ENCODE peak calls at places on chromosomes 1 and 21, in seven cellular contexts. One of them, this sample, is unnamed.
A peak's percentile ranks its signal among the peaks of the same experiment; 100 is the strongest.

GRCh38 chr1:227429447-227430359 is 111.4 kb upstream of the CDC42BPA start:
- DNase-seq in fibroblast of lung: peak; percentile 22
- DNase-seq in small intestine: no peak
- DNase-seq in fibroblast of mammary gland: peak; percentile 70
- DNase-seq in CD8-positive, alpha-beta memory T cell: no peak
- DNase-seq in CD8-positive, alpha-beta T cell: no peak
- DNase-seq in heart left ventricle: peak; percentile 49
- DNase-seq in this sample: no peak

GRCh38 chr1:244381887-244382565 is 69.7 kb downstream of the ADSS2 start:
- DNase-seq in fibroblast of lung: peak; percentile 80
- DNase-seq in small intestine: no peak
- DNase-seq in fibroblast of mammary gland: peak; percentile 76
- DNase-seq in CD8-positive, alpha-beta memory T cell: no peak
- DNase-seq in CD8-positive, alpha-beta T cell: no peak
- DNase-seq in heart left ventricle: no peak
- DNase-seq in this sample: no peak

GRCh38 chr1:45187735-45188134 is 18.7 kb downstream of the ZSWIM5 start:
- DNase-seq in fibroblast of lung: no peak
- DNase-seq in small intestine: no peak
- DNase-seq in fibroblast of mammary gland: peak; percentile 28
- DNase-seq in CD8-positive, alpha-beta memory T cell: no peak
- DNase-seq in CD8-positive, alpha-beta T cell: no peak
- DNase-seq in heart left ventricle: no peak
- DNase-seq in this sample: no peak

GRCh38 chr1:113662097-113662496 is 97.2 kb downstream of the PHTF1 start:
- DNase-seq in fibroblast of lung: no peak
- DNase-seq in small intestine: no peak
- DNase-seq in fibroblast of mammary gland: no peak
- DNase-seq in CD8-positive, alpha-beta memory T cell: no peak
- DNase-seq in CD8-positive, alpha-beta T cell: no peak
- DNase-seq in heart left ventricle: no peak
- DNase-seq in this sample: no peak

GRCh38 chr1:240031009-240031408 is 60.7 kb upstream of the FMN2 start:
- DNase-seq in fibroblast of lung: peak; percentile 87
- DNase-seq in small intestine: no peak
- DNase-seq in fibroblast of mammary gland: peak; percentile 95
- DNase-seq in CD8-positive, alpha-beta memory T cell: no peak
- DNase-seq in CD8-positive, alpha-beta T cell: no peak
- DNase-seq in heart left ventricle: no peak
- DNase-seq in this sample: no peak

GRCh38 chr1:52633291-52633754 is 355 bp downstream of the SHISAL2A start:
- DNase-seq in fibroblast of lung: no peak
- DNase-seq in small intestine: no peak
- DNase-seq in fibroblast of mammary gland: no peak
- DNase-seq in CD8-positive, alpha-beta memory T cell: peak; percentile 29
- DNase-seq in CD8-positive, alpha-beta T cell: peak; percentile 73
- DNase-seq in heart left ventricle: no peak
- DNase-seq in this sample: no peak

GRCh38 chr1:93842750-93843500 is 36.1 kb downstream of the DNTTIP2 start:
- DNase-seq in fibroblast of lung: no peak
- DNase-seq in small intestine: no peak
- DNase-seq in fibroblast of mammary gland: peak; percentile 69
- DNase-seq in CD8-positive, alpha-beta memory T cell: no peak
- DNase-seq in CD8-positive, alpha-beta T cell: no peak
- DNase-seq in heart left ventricle: no peak
- DNase-seq in this sample: no peak

GRCh38 chr21:27681841-27682240 is 715.0 kb upstream of the ADAMTS5 start:
- DNase-seq in fibroblast of lung: peak; percentile 58
- DNase-seq in small intestine: no peak
- DNase-seq in fibroblast of mammary gland: peak; percentile 18
- DNase-seq in CD8-positive, alpha-beta memory T cell: no peak
- DNase-seq in CD8-positive, alpha-beta T cell: no peak
- DNase-seq in heart left ventricle: no peak
- DNase-seq in this sample: no peak

GRCh38 chr1:57860333-57860732 is 436.5 kb upstream of the DAB1 start:
- DNase-seq in fibroblast of lung: no peak
- DNase-seq in small intestine: no peak
- DNase-seq in fibroblast of mammary gland: no peak
- DNase-seq in CD8-positive, alpha-beta memory T cell: no peak
- DNase-seq in CD8-positive, alpha-beta T cell: no peak
- DNase-seq in heart left ventricle: no peak
- DNase-seq in this sample: no peak

GRCh38 chr1:32920833-32921232 is 19.6 kb upstream of the TMEM54 start:
- DNase-seq in fibroblast of lung: no peak
- DNase-seq in small intestine: no peak
- DNase-seq in fibroblast of mammary gland: peak; percentile 40
- DNase-seq in CD8-positive, alpha-beta memory T cell: no peak
- DNase-seq in CD8-positive, alpha-beta T cell: no peak
- DNase-seq in heart left ventricle: peak; percentile 79
- DNase-seq in this sample: no peak

GRCh38 chr1:210739627-210740026 is 394.3 kb downstream of the KCNH1 start:
- DNase-seq in fibroblast of lung: no peak
- DNase-seq in small intestine: no peak
- DNase-seq in fibroblast of mammary gland: no peak
- DNase-seq in CD8-positive, alpha-beta memory T cell: no peak
- DNase-seq in CD8-positive, alpha-beta T cell: no peak
- DNase-seq in heart left ventricle: no peak
- DNase-seq in this sample: no peak

GRCh38 chr1:40532844-40533424 is 1.5 kb downstream of the ZNF684 start:
- DNase-seq in fibroblast of lung: peak; percentile 63
- DNase-seq in small intestine: peak; percentile 54
- DNase-seq in fibroblast of mammary gland: peak; percentile 58
- DNase-seq in CD8-positive, alpha-beta memory T cell: no peak
- DNase-seq in CD8-positive, alpha-beta T cell: no peak
- DNase-seq in heart left ventricle: no peak
- DNase-seq in this sample: peak; percentile 57

GRCh38 chr1:167450843-167451242 is 67.5 kb downstream of the CD247 start:
- DNase-seq in fibroblast of lung: no peak
- DNase-seq in small intestine: no peak
- DNase-seq in fibroblast of mammary gland: no peak
- DNase-seq in CD8-positive, alpha-beta memory T cell: no peak
- DNase-seq in CD8-positive, alpha-beta T cell: no peak
- DNase-seq in heart left ventricle: no peak
- DNase-seq in this sample: no peak

GRCh38 chr1:55868026-55868425 is 652.9 kb upstream of the USP24 start:
- DNase-seq in fibroblast of lung: peak; percentile 44
- DNase-seq in small intestine: no peak
- DNase-seq in fibroblast of mammary gland: peak; percentile 60
- DNase-seq in CD8-positive, alpha-beta memory T cell: no peak
- DNase-seq in CD8-positive, alpha-beta T cell: no peak
- DNase-seq in heart left ventricle: no peak
- DNase-seq in this sample: no peak

GRCh38 chr21:26147535-26147934 is 23.0 kb downstream of the APP start:
- DNase-seq in fibroblast of lung: no peak
- DNase-seq in small intestine: no peak
- DNase-seq in fibroblast of mammary gland: no peak
- DNase-seq in CD8-positive, alpha-beta memory T cell: no peak
- DNase-seq in CD8-positive, alpha-beta T cell: no peak
- DNase-seq in heart left ventricle: no peak
- DNase-seq in this sample: no peak

GRCh38 chr1:226549094-226549936 is 751 bp downstream of the STUM start:
- DNase-seq in fibroblast of lung: no peak
- DNase-seq in small intestine: no peak
- DNase-seq in fibroblast of mammary gland: no peak
- DNase-seq in CD8-positive, alpha-beta memory T cell: no peak
- DNase-seq in CD8-positive, alpha-beta T cell: peak; percentile 54
- DNase-seq in heart left ventricle: no peak
- DNase-seq in this sample: no peak

GRCh38 chr1:119007672-119008482 is 19.7 kb upstream of the TBX15 start:
- DNase-seq in fibroblast of lung: no peak
- DNase-seq in small intestine: no peak
- DNase-seq in fibroblast of mammary gland: no peak
- DNase-seq in CD8-positive, alpha-beta memory T cell: no peak
- DNase-seq in CD8-positive, alpha-beta T cell: no peak
- DNase-seq in heart left ventricle: no peak
- DNase-seq in this sample: no peak
- H3K4me3 ChIP-seq in fibroblast of lung: peak overlapping the region; percentile 46
- H3K4me3 ChIP-seq in small intestine: no peak overlapping the region
- H3K4me3 ChIP-seq in fibroblast of mammary gland: peak overlapping the region; percentile 25
- H3K4me3 ChIP-seq in CD8-positive, alpha-beta memory T cell: no peak overlapping the region
- H3K4me3 ChIP-seq in CD8-positive, alpha-beta T cell: no peak overlapping the region
- H3K4me3 ChIP-seq in heart left ventricle: peak overlapping the region; percentile 46
- H3K4me3 ChIP-seq in this sample: no peak overlapping the region

DNA sequence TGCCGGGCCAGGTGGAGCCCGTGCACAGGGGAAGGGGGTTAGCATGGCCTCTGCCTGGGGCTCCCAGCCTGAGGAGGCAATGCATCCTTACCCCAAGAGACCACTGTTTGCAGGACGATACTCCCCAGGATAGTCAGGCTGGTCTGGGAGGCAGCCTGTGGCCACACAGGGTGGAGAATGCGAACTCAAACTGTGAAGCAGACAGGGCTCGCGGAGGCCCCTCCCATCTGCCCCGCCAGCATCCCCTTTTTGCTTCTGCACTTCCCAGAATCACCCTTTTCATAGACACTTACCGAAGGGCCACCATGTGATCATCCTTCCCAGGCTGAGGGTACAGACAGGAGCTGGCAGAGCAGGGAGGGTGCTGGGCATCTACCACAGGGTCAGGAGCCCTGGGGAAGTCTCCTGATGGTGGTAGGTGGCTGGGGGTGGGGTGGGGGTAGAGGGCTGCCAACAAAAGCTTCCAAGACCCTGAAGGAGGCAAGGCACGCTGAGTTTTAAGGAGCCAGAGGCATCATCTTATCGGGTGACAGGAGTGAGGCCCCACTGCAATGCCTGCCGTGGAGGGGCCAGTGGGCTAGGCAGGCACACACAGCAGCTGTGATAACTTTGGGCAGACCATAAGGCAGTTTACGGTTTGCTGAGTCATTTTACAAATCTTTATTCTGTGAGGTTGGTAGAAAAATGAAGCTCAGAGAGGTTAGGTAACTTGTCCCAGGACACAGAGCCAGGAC is 31.3 kb upstream of the BTG2 start:
- DNase-seq in fibroblast of lung: no peak
- DNase-seq in small intestine: no peak
- DNase-seq in fibroblast of mammary gland: no peak
- DNase-seq in CD8-positive, alpha-beta memory T cell: no peak
- DNase-seq in CD8-positive, alpha-beta T cell: peak; percentile 54
- DNase-seq in heart left ventricle: peak; percentile 68
- DNase-seq in this sample: no peak
- H3K4me3 ChIP-seq in fibroblast of lung: no peak overlapping the region
- H3K4me3 ChIP-seq in small intestine: no peak overlapping the region
- H3K4me3 ChIP-seq in fibroblast of mammary gland: no peak overlapping the region
- H3K4me3 ChIP-seq in CD8-positive, alpha-beta memory T cell: peak overlapping the region; percentile 17
- H3K4me3 ChIP-seq in CD8-positive, alpha-beta T cell: peak overlapping the region; percentile 63
- H3K4me3 ChIP-seq in heart left ventricle: peak overlapping the region; percentile 41
- H3K4me3 ChIP-seq in this sample: peak overlapping the region; percentile 49

GRCh38 chr1:207825296-207825695 is 73.4 kb downstream of the CD46 start:
- DNase-seq in fibroblast of lung: no peak
- DNase-seq in small intestine: no peak
- DNase-seq in fibroblast of mammary gland: no peak
- DNase-seq in CD8-positive, alpha-beta memory T cell: no peak
- DNase-seq in CD8-positive, alpha-beta T cell: no peak
- DNase-seq in heart left ventricle: no peak
- DNase-seq in this sample: no peak
- H3K4me3 ChIP-seq in fibroblast of lung: peak overlapping the region; percentile 7
- H3K4me3 ChIP-seq in small intestine: no peak overlapping the region
- H3K4me3 ChIP-seq in fibroblast of mammary gland: no peak overlapping the region
- H3K4me3 ChIP-seq in CD8-positive, alpha-beta memory T cell: peak overlapping the region; percentile 59
- H3K4me3 ChIP-seq in CD8-positive, alpha-beta T cell: peak overlapping the region; percentile 70
- H3K4me3 ChIP-seq in heart left ventricle: peak overlapping the region; percentile 47
- H3K4me3 ChIP-seq in this sample: no peak overlapping the region

DNA sequence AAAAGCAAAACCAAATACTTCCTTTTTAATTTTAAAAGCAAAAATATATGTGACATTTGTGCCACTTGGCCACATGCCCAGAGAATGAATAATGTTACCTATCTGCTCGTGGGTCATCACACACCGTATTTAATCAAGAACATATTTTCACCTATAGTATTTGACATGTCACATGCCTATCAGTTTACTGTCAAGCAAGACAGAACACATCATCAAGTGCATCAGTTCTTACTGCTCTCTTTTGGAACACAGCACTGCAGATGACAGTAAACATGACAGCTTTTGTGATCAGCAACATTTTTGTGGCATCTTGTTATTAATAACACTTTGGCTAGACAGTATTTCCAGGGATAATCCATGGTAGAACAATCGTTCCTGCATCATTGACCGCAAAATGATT is 134.4 kb downstream of the LRRC7 start:
- DNase-seq in fibroblast of lung: no peak
- DNase-seq in small intestine: no peak
- DNase-seq in fibroblast of mammary gland: no peak
- DNase-seq in CD8-positive, alpha-beta memory T cell: no peak
- DNase-seq in CD8-positive, alpha-beta T cell: no peak
- DNase-seq in heart left ventricle: no peak
- DNase-seq in this sample: no peak
- H3K4me3 ChIP-seq in fibroblast of lung: no peak overlapping the region
- H3K4me3 ChIP-seq in small intestine: no peak overlapping the region
- H3K4me3 ChIP-seq in fibroblast of mammary gland: no peak overlapping the region
- H3K4me3 ChIP-seq in CD8-positive, alpha-beta memory T cell: no peak overlapping the region
- H3K4me3 ChIP-seq in CD8-positive, alpha-beta T cell: no peak overlapping the region
- H3K4me3 ChIP-seq in heart left ventricle: no peak overlapping the region
- H3K4me3 ChIP-seq in this sample: no peak overlapping the region

DNA sequence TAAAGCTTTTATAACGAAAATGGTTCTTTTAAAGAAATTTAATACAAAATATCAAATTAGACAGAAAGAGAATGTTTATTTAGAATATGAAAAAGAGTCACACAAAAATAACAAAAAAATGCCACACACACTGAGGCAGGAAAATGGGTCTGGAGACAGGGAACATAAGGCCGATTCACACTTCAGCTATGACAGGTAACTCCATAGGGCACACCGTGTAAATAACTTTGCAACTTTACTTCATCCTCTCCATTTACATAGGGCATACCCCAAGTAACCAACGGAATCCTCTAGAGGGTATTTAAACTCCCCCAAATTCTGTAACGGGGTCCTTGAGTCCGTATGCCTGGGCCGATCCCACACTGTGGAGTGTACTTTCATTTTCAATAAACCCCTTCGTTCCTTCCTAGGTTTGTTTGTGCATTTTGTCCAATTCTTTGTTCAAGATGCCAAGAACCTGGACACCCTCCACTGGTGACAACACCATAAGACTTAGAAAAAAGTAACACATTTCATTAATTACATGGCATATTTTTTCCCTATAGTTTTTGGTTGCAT is 23.1 kb upstream of the PTGS2 start:
- DNase-seq in fibroblast of lung: no peak
- DNase-seq in small intestine: no peak
- DNase-seq in fibroblast of mammary gland: no peak
- DNase-seq in CD8-positive, alpha-beta memory T cell: no peak
- DNase-seq in CD8-positive, alpha-beta T cell: no peak
- DNase-seq in heart left ventricle: no peak
- DNase-seq in this sample: no peak
- H3K4me3 ChIP-seq in fibroblast of lung: no peak overlapping the region
- H3K4me3 ChIP-seq in small intestine: no peak overlapping the region
- H3K4me3 ChIP-seq in fibroblast of mammary gland: no peak overlapping the region
- H3K4me3 ChIP-seq in CD8-positive, alpha-beta memory T cell: no peak overlapping the region
- H3K4me3 ChIP-seq in CD8-positive, alpha-beta T cell: no peak overlapping the region
- H3K4me3 ChIP-seq in heart left ventricle: no peak overlapping the region
- H3K4me3 ChIP-seq in this sample: no peak overlapping the region

DNA sequence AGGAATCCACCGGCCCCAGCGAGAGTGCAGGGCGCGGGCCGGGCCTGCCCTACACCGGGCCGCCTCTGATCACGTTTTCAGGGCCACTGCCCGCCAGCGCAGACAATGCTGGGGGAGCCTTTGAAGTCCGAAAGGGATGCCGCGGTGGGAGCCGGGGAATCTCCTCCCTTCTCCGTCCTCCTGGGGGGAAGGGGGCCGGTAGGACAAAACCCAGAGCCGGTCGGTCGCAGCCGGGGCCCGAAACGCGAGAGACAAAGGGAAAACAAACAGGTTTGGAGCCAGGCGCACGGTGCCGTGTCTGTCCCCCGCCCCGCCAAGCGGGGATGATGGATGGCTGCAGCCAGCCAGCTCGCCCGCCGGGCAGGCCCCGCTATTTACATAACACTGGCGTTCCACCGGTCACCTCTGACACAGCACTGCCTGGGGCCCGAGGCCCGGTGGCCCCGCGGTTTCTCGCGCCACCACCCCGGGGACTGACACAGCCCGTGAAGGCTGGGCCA is 92.0 kb downstream of the CASZ1 start:
- DNase-seq in fibroblast of lung: no peak
- DNase-seq in small intestine: no peak
- DNase-seq in fibroblast of mammary gland: no peak
- DNase-seq in CD8-positive, alpha-beta memory T cell: no peak
- DNase-seq in CD8-positive, alpha-beta T cell: no peak
- DNase-seq in heart left ventricle: no peak
- DNase-seq in this sample: no peak
- H3K4me3 ChIP-seq in fibroblast of lung: no peak overlapping the region
- H3K4me3 ChIP-seq in small intestine: no peak overlapping the region
- H3K4me3 ChIP-seq in fibroblast of mammary gland: no peak overlapping the region
- H3K4me3 ChIP-seq in CD8-positive, alpha-beta memory T cell: no peak overlapping the region
- H3K4me3 ChIP-seq in CD8-positive, alpha-beta T cell: no peak overlapping the region
- H3K4me3 ChIP-seq in heart left ventricle: no peak overlapping the region
- H3K4me3 ChIP-seq in this sample: no peak overlapping the region